ENCODE peak calls at places on chromosomes 5 and 9, in eight cellular contexts. K is breast epithelium; C is stimulated activated CD8-positive, alpha-beta memory T cell treated with anti-CD3 and anti-CD28 coated beads, Interleukin-15, amount 100 ng/mL, for 48 hours; V is sciatic nerve; F is A673; Q is epithelial cell of esophagus; X is lung; S is CD8-positive, alpha-beta T cell. H is an unnamed sample.

GRCh38 chr9:70639853-70640814 is 225.7 kb upstream of the KLF9 start:
- DNase-seq in X (no peak), V (no peak), C (no peak), S (no peak), K (no peak), F (peak), Q (peak), H (no peak)

GRCh38 chr5:17037751-17038150 is 101.7 kb upstream of the MYO10 start:
- DNase-seq in F (no peak), S (no peak), X (no peak), Q (peak), V (no peak), C (no peak), K (no peak), H (no peak)

GRCh38 chr9:19416143-19416542 is 7.3 kb downstream of the ACER2 start:
- DNase-seq in X (no peak), K (no peak), S (no peak), Q (no peak), V (no peak), C (no peak), F (no peak), H (no peak)

GRCh38 chr5:112549127-112549526 is 130.1 kb upstream of the EPB41L4A start:
- DNase-seq in C (no peak), S (no peak), K (no peak), Q (no peak), X (no peak), V (no peak), F (no peak), H (no peak)

GRCh38 chr9:128632066-128632465 is 24.6 kb downstream of the DYNC2I2 start:
- DNase-seq in Q (no peak), F (no peak), V (no peak), K (no peak), S (no peak), C (no peak), X (no peak), H (no peak)

GRCh38 chr9:27880135-27880534 is 306.9 kb upstream of the C9orf72 start:
- DNase-seq in S (no peak), V (no peak), Q (no peak), F (no peak), X (no peak), K (no peak), C (no peak), H (no peak)

GRCh38 chr9:97845130-97845529 is 7.9 kb upstream of the FOXE1 start:
- DNase-seq in V (no peak), Q (no peak), F (no peak), C (no peak), S (no peak), K (no peak), X (no peak), H (no peak)

GRCh38 chr5:106873558-106873957 is 797.2 kb downstream of the EFNA5 start:
- DNase-seq in F (no peak), S (no peak), X (no peak), V (no peak), Q (peak), K (no peak), C (no peak), H (no peak)

GRCh38 chr5:34831328-34831727 is 7.6 kb upstream of the TTC23L start:
- DNase-seq in C (no peak), V (no peak), F (no peak), Q (no peak), X (no peak), S (no peak), K (no peak), H (no peak)

GRCh38 chr5:116358911-116359418 is 215.7 kb downstream of the SEMA6A start:
- DNase-seq in K (no peak), F (no peak), S (no peak), Q (no peak), C (no peak), X (no peak), V (no peak), H (no peak)

GRCh38 chr9:124801356-124801755 is 24.4 kb downstream of the OLFML2A start:
- DNase-seq in X (no peak), S (no peak), Q (no peak), V (no peak), C (no peak), K (no peak), F (no peak), H (no peak)

GRCh38 chr9:14347408-14348224 is 33.7 kb upstream of the NFIB start:
- DNase-seq in S (no peak), V (no peak), F (peak), X (no peak), C (no peak), K (no peak), Q (peak), H (no peak)

GRCh38 chr9:137186385-137186784 is 2.0 kb downstream of the ANAPC2 start:
- DNase-seq in S (no peak), C (no peak), X (no peak), F (no peak), K (no peak), Q (no peak), V (no peak), H (no peak)

GRCh38 chr9:136958473-136958872 is 6.4 kb downstream of the LCN12 start:
- DNase-seq in K (no peak), C (no peak), S (peak), V (no peak), X (no peak), F (no peak), Q (no peak), H (no peak)

GRCh38 chr9:124011460-124012301 is at the start of gene LHX2:
- DNase-seq in F (peak), C (peak), S (no peak), X (no peak), K (no peak), V (no peak), Q (peak), H (no peak)

GRCh38 chr9:120344230-120344629 is 235.7 kb downstream of the CDK5RAP2 start:
- DNase-seq in X (no peak), F (no peak), C (no peak), Q (peak), S (no peak), K (no peak), V (no peak), H (no peak)

GRCh38 chr9:107260437-107261081 is 22.5 kb upstream of the RAD23B start:
- DNase-seq in S (no peak), F (no peak), V (no peak), Q (no peak), C (no peak), K (no peak), X (no peak), H (no peak)

GRCh38 chr5:4802044-4802443 is 338.1 kb upstream of the ADAMTS16 start:
- DNase-seq in C (no peak), K (no peak), X (no peak), V (no peak), S (no peak), Q (no peak), F (no peak), H (no peak)

GRCh38 chr9:12774861-12775367 is at the start of gene LURAP1L:
- DNase-seq in Q (peak), X (peak), V (peak), C (no peak), S (no peak), F (peak), K (no peak), H (no peak)

GRCh38 chr9:133558191-133559126 is 24.0 kb downstream of the ADAMTSL2 start:
- DNase-seq in F (peak), S (no peak), V (no peak), Q (peak), K (no peak), X (no peak), C (peak), H (peak)

GRCh38 chr9:16680965-16681658 is 189.4 kb downstream of the BNC2 start:
- DNase-seq in Q (no peak), S (no peak), V (no peak), X (no peak), C (no peak), K (no peak), F (no peak), H (no peak)

GRCh38 chr5:174720612-174721521 is 3.5 kb upstream of the MSX2 start:
- DNase-seq in K (no peak), V (no peak), F (no peak), Q (no peak), S (no peak), C (no peak), X (no peak), H (no peak)

GRCh38 chr9:32627394-32627954 is 8.0 kb downstream of the TAF1L start:
- DNase-seq in K (no peak), F (no peak), X (no peak), V (no peak), S (no peak), Q (peak), C (no peak), H (no peak)

GRCh38 chr9:71384343-71384742 is 262.9 kb upstream of the TRPM3 start:
- DNase-seq in V (no peak), K (no peak), Q (no peak), C (no peak), X (no peak), S (no peak), F (no peak), H (no peak)

GRCh38 chr9:114002986-114003740 is 74.9 kb downstream of the AMBP start:
- DNase-seq in C (no peak), V (peak), Q (no peak), S (no peak), X (peak), K (peak), F (no peak), H (no peak)

GRCh38 chr5:17396247-17396646 is 101.8 kb upstream of the TAF11L2 start:
- DNase-seq in X (no peak), K (no peak), S (no peak), Q (no peak), V (no peak), C (no peak), F (no peak), H (no peak)

GRCh38 chr9:76677481-76678055 is 86.7 kb upstream of the PCA3 start:
- DNase-seq in C (no peak), X (no peak), K (no peak), V (no peak), F (no peak), S (no peak), Q (no peak), H (no peak)

H was measured in thoracic aorta.